ENCODE peak calls at places on chromosome 2, in seven cellular contexts. One of them, this sample, is unnamed.

GRCh38 chr2:176096986-176097819 is 2.4 kb upstream of the HOXD12 start:
- DNase-seq in NCI-H2171 treated with DMSO at 0.1 percent for 48 hours: peak
- DNase-seq in A549: peak
- DNase-seq in BJ: no peak
- DNase-seq in glutamatergic neuron: peak
- DNase-seq in cardiac muscle cell: peak
- DNase-seq in fibroblast of the aortic adventitia: peak
- DNase-seq in this sample: peak

GRCh38 chr2:134020608-134021007 is 233.3 kb upstream of the MGAT5 start:
- DNase-seq in NCI-H2171 treated with DMSO at 0.1 percent for 48 hours: no peak
- DNase-seq in A549: no peak
- DNase-seq in BJ: no peak
- DNase-seq in glutamatergic neuron: no peak
- DNase-seq in cardiac muscle cell: no peak
- DNase-seq in fibroblast of the aortic adventitia: no peak
- DNase-seq in this sample: no peak

GRCh38 chr2:70460333-70460732 is 93.3 kb downstream of the TGFA start:
- DNase-seq in NCI-H2171 treated with DMSO at 0.1 percent for 48 hours: no peak
- DNase-seq in A549: no peak
- DNase-seq in BJ: no peak
- DNase-seq in glutamatergic neuron: no peak
- DNase-seq in cardiac muscle cell: no peak
- DNase-seq in fibroblast of the aortic adventitia: no peak
- DNase-seq in this sample: no peak

GRCh38 chr2:135255208-135255607 is 203.1 kb downstream of the RAB3GAP1 start:
- DNase-seq in NCI-H2171 treated with DMSO at 0.1 percent for 48 hours: no peak
- DNase-seq in A549: no peak
- DNase-seq in BJ: no peak
- DNase-seq in glutamatergic neuron: no peak
- DNase-seq in cardiac muscle cell: no peak
- DNase-seq in fibroblast of the aortic adventitia: no peak
- DNase-seq in this sample: no peak

GRCh38 chr2:3494984-3495666 is 24.2 kb downstream of the ADI1 start:
- DNase-seq in NCI-H2171 treated with DMSO at 0.1 percent for 48 hours: no peak
- DNase-seq in A549: no peak
- DNase-seq in BJ: no peak
- DNase-seq in glutamatergic neuron: no peak
- DNase-seq in cardiac muscle cell: no peak
- DNase-seq in fibroblast of the aortic adventitia: no peak
- DNase-seq in this sample: no peak

GRCh38 chr2:23289671-23290070 is 95.3 kb upstream of the KLHL29 start:
- DNase-seq in NCI-H2171 treated with DMSO at 0.1 percent for 48 hours: no peak
- DNase-seq in A549: no peak
- DNase-seq in BJ: no peak
- DNase-seq in glutamatergic neuron: no peak
- DNase-seq in cardiac muscle cell: no peak
- DNase-seq in fibroblast of the aortic adventitia: no peak
- DNase-seq in this sample: no peak

GRCh38 chr2:199261936-199262335 is 195.8 kb downstream of the SATB2 start:
- DNase-seq in NCI-H2171 treated with DMSO at 0.1 percent for 48 hours: no peak
- DNase-seq in A549: no peak
- DNase-seq in BJ: no peak
- DNase-seq in glutamatergic neuron: no peak
- DNase-seq in cardiac muscle cell: no peak
- DNase-seq in fibroblast of the aortic adventitia: no peak
- DNase-seq in this sample: no peak

GRCh38 chr2:173062806-173063205 is 12.8 kb upstream of the MAP3K20 start:
- DNase-seq in NCI-H2171 treated with DMSO at 0.1 percent for 48 hours: no peak
- DNase-seq in A549: no peak
- DNase-seq in BJ: no peak
- DNase-seq in glutamatergic neuron: no peak
- DNase-seq in cardiac muscle cell: peak
- DNase-seq in fibroblast of the aortic adventitia: peak
- DNase-seq in this sample: no peak

GRCh38 chr2:222518570-222519381 is 94.4 kb downstream of the SGPP2 start:
- DNase-seq in NCI-H2171 treated with DMSO at 0.1 percent for 48 hours: no peak
- DNase-seq in A549: no peak
- DNase-seq in BJ: peak
- DNase-seq in glutamatergic neuron: no peak
- DNase-seq in cardiac muscle cell: peak
- DNase-seq in fibroblast of the aortic adventitia: peak
- DNase-seq in this sample: no peak

GRCh38 chr2:74540291-74540690 is 10.6 kb downstream of the HTRA2 start:
- DNase-seq in NCI-H2171 treated with DMSO at 0.1 percent for 48 hours: no peak
- DNase-seq in A549: no peak
- DNase-seq in BJ: no peak
- DNase-seq in glutamatergic neuron: no peak
- DNase-seq in cardiac muscle cell: no peak
- DNase-seq in fibroblast of the aortic adventitia: peak
- DNase-seq in this sample: no peak